ENCODE peak calls at places on chromosomes 4 and X, in six cellular contexts. U is stomach, F is right atrium auricular region, A is OCI-LY7, G is cardiac muscle cell, T is astrocyte. E is an unnamed sample. For H3K4me1, the result is how much of the 10 kb centered on the place peaks cover.

GRCh38 chrX:120309873-120310730 is 1.2 kb downstream of the TMEM255A start:
- DNase-seq in U (no peak), F (no peak), A (no peak), G (no peak), T (peak), E (no peak)

GRCh38 chrX:37726346-37726745 is 40.8 kb downstream of the XK start:
- DNase-seq in U (no peak), F (no peak), A (no peak), G (no peak), T (no peak), E (no peak)

GRCh38 chr4:180636696-180637095 is 1606.5 kb upstream of the TENM3 start:
- DNase-seq in U (no peak), F (no peak), A (no peak), G (no peak), T (peak), E (no peak)

GRCh38 chr4:169121920-169122319 is 111.9 kb upstream of the CBR4 start:
- DNase-seq in U (no peak), F (no peak), A (no peak), G (no peak), T (no peak), E (no peak)

GRCh38 chr4:18593297-18594002 is 571.9 kb upstream of the LCORL start:
- DNase-seq in U (peak), F (peak), A (peak), G (peak), T (peak), E (no peak)

GRCh38 chr4:141346144-141346543 is 125.4 kb downstream of the ZNF330 start:
- DNase-seq in U (no peak), F (no peak), A (peak), G (peak), T (peak), E (no peak)

GRCh38 chr4:54654753-54655152 is 3.0 kb upstream of the KIT start:
- DNase-seq in U (no peak), F (no peak), A (no peak), G (no peak), T (no peak), E (no peak)

GRCh38 chr4:33715996-33716395 is 2528.3 kb downstream of the ARAP2 start:
- DNase-seq in U (no peak), F (no peak), A (no peak), G (peak), T (peak), E (no peak)

GRCh38 chr4:30718021-30718888 is 1.9 kb upstream of the PCDH7 start:
- DNase-seq in U (peak), F (no peak), A (no peak), G (peak), T (peak), E (no peak)

GRCh38 chr4:30716158-30716557 is 4.0 kb upstream of the PCDH7 start:
- DNase-seq in U (no peak), F (no peak), A (no peak), G (peak), T (no peak), E (no peak)

GRCh38 chr4:30716671-30717207 is 3.4 kb upstream of the PCDH7 start:
- DNase-seq in U (no peak), F (no peak), A (no peak), G (peak), T (peak), E (no peak)

GRCh38 chr4:30718889-30719252 is 1.3 kb upstream of the PCDH7 start:
- DNase-seq in U (no peak), F (no peak), A (no peak), G (peak), T (peak), E (no peak)

GRCh38 chr4:30717208-30718020 is 2.8 kb upstream of the PCDH7 start:
- DNase-seq in U (peak), F (no peak), A (no peak), G (peak), T (peak), E (no peak)
- H3K4me1 ChIP-seq in U (half or more), F (under half), A (under half), G (under half), T (under half), E (under half)

GRCh38 chr4:87377816-87378215 is 13.2 kb downstream of the HSD17B11 start:
- DNase-seq in U (no peak), F (no peak), A (no peak), G (no peak), T (no peak), E (no peak)

GRCh38 chr4:87370071-87370470 is 20.9 kb downstream of the HSD17B11 start:
- DNase-seq in U (no peak), F (no peak), A (no peak), G (no peak), T (no peak), E (no peak)

GRCh38 chr4:87375719-87376291 is 15.2 kb downstream of the HSD17B11 start:
- DNase-seq in U (peak), F (no peak), A (peak), G (peak), T (peak), E (no peak)
- TF ChIP-seq CTCF in U (peak), F (peak), A (peak), G (peak), T (peak), E (peak)

GRCh38 chr4:119080721-119081541 is 54.7 kb upstream of the MYOZ2 start:
- DNase-seq in U (no peak), F (no peak), A (no peak), G (no peak), T (no peak), E (no peak)
- H3K27ac ChIP-seq in U (no peak), F (peak), A (no peak), G (peak), T (no peak), E (no peak)

GRCh38 chr4:153794001-153794400 is 5.1 kb upstream of the SFRP2 start:
- DNase-seq in U (no peak), F (no peak), A (no peak), G (no peak), T (no peak), E (no peak)

GRCh38 chr4:153792007-153792892 is 3.4 kb upstream of the SFRP2 start:
- DNase-seq in U (no peak), F (peak), A (no peak), G (peak), T (no peak), E (no peak)

GRCh38 chr4:153789741-153790651 is 1.1 kb upstream of the SFRP2 start:
- DNase-seq in U (no peak), F (no peak), A (no peak), G (no peak), T (no peak), E (no peak)

GRCh38 chr4:153790962-153791551 is 2.2 kb upstream of the SFRP2 start:
- DNase-seq in U (no peak), F (no peak), A (no peak), G (peak), T (no peak), E (no peak)

GRCh38 chr4:153792893-153793227 is 4.0 kb upstream of the SFRP2 start:
- DNase-seq in U (no peak), F (no peak), A (no peak), G (no peak), T (no peak), E (no peak)
- H3K4me1 ChIP-seq in U (under half), F (under half), A (under half), G (under half), T (under half), E (under half)

GRCh38 chr4:73662709-73663546 is 42.7 kb upstream of the RASSF6 start:
- DNase-seq in U (no peak), F (no peak), A (peak), G (peak), T (peak), E (no peak)
- TF ChIP-seq CTCF in U (peak), F (no peak), A (peak), G (peak), T (peak), E (peak)

GRCh38 chr4:26330186-26330787 is 9.5 kb downstream of the RBPJ start:
- DNase-seq in U (no peak), F (no peak), A (peak), G (peak), T (peak), E (no peak)
- H3K27ac ChIP-seq in U (no peak), F (no peak), A (no peak), G (peak), T (no peak), E (no peak)

GRCh38 chr4:6605605-6606004 is 30.6 kb downstream of the MAN2B2 start:
- DNase-seq in U (no peak), F (no peak), A (no peak), G (no peak), T (no peak), E (no peak)

GRCh38 chr4:6608758-6609414 is 31.6 kb upstream of the MRFAP1 start:
- DNase-seq in U (no peak), F (no peak), A (no peak), G (no peak), T (no peak), E (no peak)

GRCh38 chr4:6607368-6608050 is 32.5 kb downstream of the MAN2B2 start:
- DNase-seq in U (no peak), F (no peak), A (no peak), G (no peak), T (no peak), E (no peak)

GRCh38 chr4:6605114-6605513 is 30.1 kb downstream of the MAN2B2 start:
- DNase-seq in U (no peak), F (no peak), A (no peak), G (no peak), T (no peak), E (no peak)

DNA sequence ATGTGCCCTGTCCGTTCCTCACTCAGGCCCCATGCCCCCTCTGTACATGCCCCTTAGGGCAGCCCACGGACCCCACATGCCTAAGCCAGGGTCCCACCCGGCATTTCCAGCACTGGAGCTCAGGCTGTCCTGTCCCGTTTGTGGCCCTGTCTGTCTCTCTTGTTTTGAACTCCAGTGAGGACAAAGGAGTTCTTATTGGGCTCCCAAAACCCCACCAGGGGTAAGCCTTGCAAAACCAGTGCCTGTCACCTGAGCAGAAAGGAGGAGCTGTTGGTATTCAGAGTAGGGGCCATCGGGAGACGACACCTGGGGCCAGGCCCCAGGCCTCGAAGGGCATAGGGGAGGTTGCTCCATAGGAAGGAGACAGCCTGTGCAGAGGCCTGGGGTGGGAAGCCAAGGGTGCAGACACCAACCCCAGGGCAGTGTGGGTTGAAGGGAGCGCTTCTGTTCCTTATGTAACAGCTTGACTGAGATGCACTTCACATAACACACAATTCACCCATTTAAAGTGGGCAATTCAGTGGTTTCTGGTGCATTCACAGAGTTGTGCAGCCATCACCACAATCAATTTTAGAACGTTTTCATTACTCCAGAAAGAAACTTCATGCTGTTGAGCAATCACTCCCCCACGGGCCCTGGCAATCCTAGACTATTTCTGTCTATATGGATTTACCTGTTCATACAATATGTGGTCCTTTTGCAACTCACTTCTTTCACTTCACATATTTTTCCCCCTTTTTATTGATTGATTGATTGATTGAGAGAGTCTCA is 31.7 kb downstream of the MAN2B2 start:
- DNase-seq in U (no peak), F (no peak), A (no peak), G (no peak), T (no peak), E (no peak)
- H3K4me1 ChIP-seq in U (under half), F (under half), A (under half), G (under half), T (under half), E (under half)